ENCODE peak calls at places on chromosomes 11 and 22, in four cellular contexts. Z, P, T and D are unnamed samples.

GRCh38 chr11:10506013-10506370 is 35.0 kb downstream of the RNF141 start:
- DNase-seq in T (no peak), P (no peak), Z (no peak), D (no peak)

GRCh38 chr22:19105867-19106802 is 16.1 kb downstream of the DGCR2 start:
- DNase-seq in Z (peak; percentile 57), P (peak; percentile 47), T (no peak), D (no peak)

GRCh38 chr11:33630936-33631748 is 69.5 kb downstream of the C11orf91 start:
- DNase-seq in Z (no peak), T (no peak), P (no peak), D (no peak)

GRCh38 chr11:88175004-88175706 is at the start of gene RAB38:
- DNase-seq in P (peak; percentile 80), Z (peak; percentile 6), T (no peak), D (peak; percentile 58)

GRCh38 chr11:46247090-46247489 is 30.4 kb upstream of the CREB3L1 start:
- DNase-seq in T (no peak), Z (no peak), P (no peak), D (no peak)

GRCh38 chr11:17533782-17534415 is 10.3 kb downstream of the USH1C start:
- DNase-seq in Z (no peak), P (no peak), T (no peak), D (no peak)

GRCh38 chr11:41256060-41256459 is 203.4 kb downstream of the LRRC4C start:
- DNase-seq in P (no peak), Z (no peak), T (no peak), D (no peak)

GRCh38 chr11:16738949-16739262 is 459 bp downstream of the C11orf58 start:
- DNase-seq in T (no peak), P (no peak), Z (no peak), D (no peak)

GRCh38 chr11:61730222-61730994 is 22.0 kb upstream of the MYRF start:
- DNase-seq in P (no peak), Z (no peak), T (no peak), D (no peak)

GRCh38 chr11:72589802-72590761 is 84.1 kb downstream of the PDE2A start:
- DNase-seq in T (peak; percentile 33), P (peak; percentile 83), Z (peak; percentile 60), D (peak; percentile 53)

GRCh38 chr11:116731821-116732739 is 40.7 kb downstream of the BUD13 start:
- DNase-seq in P (peak; percentile 72), Z (no peak), T (no peak), D (no peak)

GRCh38 chr22:24894998-24895397 is 51.5 kb downstream of the LHFPL7 start:
- DNase-seq in Z (peak; percentile 85), T (peak; percentile 80), P (no peak), D (peak; percentile 83)

GRCh38 chr11:92662580-92662979 is 306.9 kb upstream of the MTNR1B start:
- DNase-seq in P (no peak), T (no peak), Z (no peak), D (no peak)

GRCh38 chr11:124285610-124286344 is 28.0 kb downstream of the OR8D1 start:
- DNase-seq in T (no peak), P (no peak), Z (no peak), D (no peak)

GRCh38 chr22:17213976-17214375 is 5.3 kb downstream of the ADA2 start:
- DNase-seq in T (peak; percentile 72), Z (no peak), P (peak; percentile 34), D (peak; percentile 69)

GRCh38 chr11:74278721-74279148 is 32.7 kb downstream of the P4HA3 start:
- DNase-seq in P (no peak), Z (no peak), T (peak; percentile 32), D (peak; percentile 42)

GRCh38 chr11:9755561-9755960 is 91.7 kb downstream of the SWAP70 start:
- DNase-seq in P (no peak), T (no peak), Z (no peak), D (no peak)

GRCh38 chr11:27703453-27703852 is 3.2 kb upstream of the BDNF start:
- DNase-seq in P (no peak), Z (no peak), T (no peak), D (no peak)

GRCh38 chr22:26894362-26894761 is 237.0 kb downstream of the MIAT start:
- DNase-seq in T (no peak), P (no peak), Z (no peak), D (no peak)

GRCh38 chr11:102254047-102254446 is 63.2 kb upstream of the BIRC3 start:
- DNase-seq in Z (no peak), T (no peak), P (peak; percentile 40), D (no peak)
- TF ChIP-seq CTCF in Z (peak; percentile 47), T (no peak), P (peak; percentile 59), D (no peak)

GRCh38 chr22:36147196-36147788 is 13.3 kb downstream of the APOL3 start:
- DNase-seq in P (peak; percentile 42), T (no peak), Z (peak; percentile 38), D (no peak)
- H3K4me3 ChIP-seq in P (no peak overlapping the region), T (no peak overlapping the region), Z (no peak overlapping the region), D (no peak overlapping the region)

GRCh38 chr22:37145415-37146385 is 4.0 kb downstream of the IL2RB start:
- DNase-seq in T (no peak), Z (no peak), P (no peak), D (peak; percentile 37)

GRCh38 chr22:37148742-37149665 is 712 bp downstream of the IL2RB start:
- DNase-seq in T (no peak), Z (no peak), P (no peak), D (no peak)

GRCh38 chr22:37147186-37147990 is 2.3 kb downstream of the IL2RB start:
- DNase-seq in Z (no peak), P (no peak), T (no peak), D (no peak)

GRCh38 chr22:37146507-37147180 is 3.1 kb downstream of the IL2RB start:
- DNase-seq in T (no peak), P (no peak), Z (no peak), D (no peak)

GRCh38 chr22:37148031-37148651 is 1.6 kb downstream of the IL2RB start:
- DNase-seq in P (no peak), Z (no peak), T (no peak), D (no peak)
- TF ChIP-seq CTCF in P (no peak), Z (no peak), T (no peak), D (no peak)

DNA sequence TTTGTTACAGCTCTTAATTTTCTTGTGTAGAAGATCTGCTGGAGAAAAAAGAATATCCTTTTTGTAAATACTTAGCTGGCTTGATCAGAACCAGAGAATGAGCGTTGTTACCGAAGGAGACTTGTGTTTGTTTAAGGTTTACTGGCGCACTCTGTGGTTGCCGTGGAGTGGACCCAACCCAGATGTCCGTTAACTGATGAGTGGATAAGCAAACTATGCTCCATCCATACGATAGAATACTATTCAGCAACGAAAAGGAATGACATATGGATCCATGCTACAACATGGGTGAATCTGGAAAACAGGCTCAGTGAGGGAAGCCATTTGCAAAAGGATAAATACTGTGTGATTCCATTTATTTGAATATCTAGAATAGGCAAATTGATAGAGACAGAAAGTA is 18.7 kb downstream of the PARVB start:
- DNase-seq in T (no peak), Z (no peak), P (no peak), D (no peak)
- H3K4me3 ChIP-seq in T (no peak overlapping the region), Z (no peak overlapping the region), P (no peak overlapping the region), D (no peak overlapping the region)

DNA sequence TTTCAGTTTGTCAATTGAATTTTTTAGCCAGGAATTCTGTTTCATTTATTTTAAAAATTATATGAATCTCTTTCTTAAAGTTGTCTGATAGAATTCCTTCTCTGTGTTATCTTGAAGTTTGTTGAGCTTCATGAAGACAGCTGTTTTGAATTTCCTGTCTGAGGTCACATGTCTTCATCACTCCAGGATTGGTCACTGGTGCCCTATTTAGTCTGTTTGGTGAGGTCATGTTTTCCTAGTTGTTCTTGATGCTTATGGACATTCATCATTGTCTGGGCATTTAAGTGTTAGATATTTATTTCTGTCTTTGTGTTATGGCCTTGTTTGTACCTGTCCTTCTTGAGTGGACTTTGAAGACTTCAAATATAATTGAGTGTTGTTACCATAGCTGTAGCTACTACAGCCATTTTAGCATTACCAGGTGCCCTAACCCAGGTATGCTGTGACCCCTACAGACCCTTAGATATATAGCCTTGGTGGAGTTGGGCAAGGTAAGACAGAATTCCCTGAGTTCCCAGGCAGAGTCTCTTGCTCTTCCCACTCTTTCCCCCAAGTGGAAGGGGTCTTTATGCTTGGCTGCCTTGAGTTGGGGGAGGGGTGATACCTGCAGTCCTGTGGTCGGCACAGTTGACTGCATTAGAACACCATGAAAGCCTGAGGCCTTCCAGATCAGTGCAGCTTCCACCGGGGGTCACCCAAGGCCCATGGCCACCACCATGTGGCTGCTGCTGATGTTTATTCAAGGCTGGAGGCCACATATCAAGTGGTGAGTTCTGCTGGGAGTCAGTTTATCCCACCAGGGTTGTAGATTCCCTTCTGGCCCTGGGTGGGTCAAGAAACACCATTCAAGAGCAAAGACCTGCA is 229.6 kb downstream of the DYNC2H1 start:
- DNase-seq in P (peak; percentile 44), Z (no peak), T (no peak), D (no peak)
- TF ChIP-seq CTCF in P (peak; percentile 40), Z (peak; percentile 35), T (no peak), D (no peak)

DNA sequence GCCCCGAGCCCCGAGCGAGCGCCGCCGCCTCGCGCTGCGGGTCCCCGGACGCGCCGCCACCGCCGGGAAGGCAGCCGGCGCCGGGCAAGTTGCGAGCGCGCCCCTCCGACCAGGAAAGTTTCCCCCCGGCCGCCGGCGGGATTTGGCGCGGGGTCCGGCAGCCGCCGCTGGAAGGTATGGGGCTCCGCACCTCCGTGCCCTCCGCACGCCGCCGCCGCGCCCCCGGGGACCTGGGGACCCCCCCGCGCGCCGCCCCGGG is 281 bp downstream of the TSPAN18 start:
- DNase-seq in T (no peak), Z (peak; percentile 67), P (no peak), D (no peak)
- H3K4me3 ChIP-seq in T (peak overlapping the region; percentile 88), Z (peak overlapping the region; percentile 61), P (peak overlapping the region; percentile 97), D (peak overlapping the region; percentile 45)

DNA sequence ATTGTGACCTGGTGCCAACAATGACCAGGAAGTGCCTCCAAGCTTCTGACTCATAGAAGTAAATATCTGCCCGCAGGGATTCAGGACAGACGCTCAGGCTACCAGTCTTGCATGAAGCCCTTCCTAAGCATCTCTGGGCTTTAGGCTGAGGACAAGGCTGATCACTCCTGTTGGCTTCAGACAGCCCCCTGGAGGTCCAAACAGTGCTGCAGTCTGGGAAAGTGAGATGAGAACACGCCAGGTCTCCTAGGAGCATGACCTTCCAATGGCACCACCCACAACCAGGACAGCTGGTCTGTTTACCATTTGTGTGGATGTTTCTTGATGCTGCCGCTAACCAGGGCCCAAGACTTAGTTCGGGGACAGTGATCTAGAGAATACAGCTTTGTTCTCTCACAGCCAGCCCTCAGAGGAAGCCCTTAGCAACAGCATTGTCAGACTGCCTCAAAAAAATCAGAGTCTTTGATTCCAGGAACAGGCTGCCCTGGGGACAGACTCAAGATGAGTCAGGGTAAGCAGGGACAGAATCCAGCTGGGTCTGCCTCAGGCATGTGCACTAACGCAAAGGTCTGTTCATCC is 111.2 kb downstream of the ZNF280B start:
- DNase-seq in P (peak; percentile 52), T (peak; percentile 52), Z (no peak), D (no peak)
- TF ChIP-seq CTCF in P (peak; percentile 19), T (no peak), Z (no peak), D (no peak)

GRCh38 chr11:8330416-8330815 is 66.7 kb upstream of the LMO1 start:
- DNase-seq in T (no peak), P (no peak), Z (no peak), D (no peak)
- H3K4me3 ChIP-seq in T (no peak overlapping the region), P (no peak overlapping the region), Z (no peak overlapping the region), D (no peak overlapping the region)